ENCODE peak calls at places on chromosomes 13 and 19, in four cellular contexts. B is stimulated activated CD4-positive, alpha-beta T cell treated with anti-CD3 and anti-CD28 coated beads, Interleukin-4, amount 100 ng/mL, for 4 hours; C is epithelial cell of esophagus; Y is tibial nerve. P is an unnamed sample.
A peak's percentile ranks its signal among the peaks of the same experiment; 100 is the strongest.

GRCh38 chr19:40472516-40472915 is 5.7 kb downstream of the SPTBN4 start:
- DNase-seq in C (no peak), Y (no peak), B (no peak), P (no peak)

GRCh38 chr19:16429066-16429758 is 42.6 kb downstream of the EPS15L1 start:
- DNase-seq in Y (no peak), C (peak; percentile 86), B (no peak), P (no peak)

GRCh38 chr19:44706506-44707236 is 7.7 kb downstream of the CEACAM16 start:
- DNase-seq in C (no peak), Y (no peak), B (no peak), P (no peak)

GRCh38 chr19:43818500-43818899 is 8.6 kb upstream of the ZNF283 start:
- DNase-seq in Y (no peak), B (no peak), C (peak; percentile 94), P (no peak)

GRCh38 chr19:32363175-32363574 is 17.8 kb downstream of the ZNF507 start:
- DNase-seq in B (no peak), C (peak; percentile 76), Y (no peak), P (no peak)

GRCh38 chr13:75495938-75496337 is 14.0 kb upstream of the TBC1D4 start:
- DNase-seq in B (no peak), C (no peak), Y (no peak), P (no peak)

GRCh38 chr13:51825165-51825592 is 19.8 kb downstream of the TMEM272 start:
- DNase-seq in C (peak; percentile 25), B (no peak), Y (no peak), P (no peak)

GRCh38 chr13:48843630-48844380 is 131.9 kb upstream of the FNDC3A start:
- DNase-seq in Y (no peak), B (no peak), C (no peak), P (no peak)

GRCh38 chr13:43546260-43546659 is 240.5 kb downstream of the ENOX1 start:
- DNase-seq in C (no peak), B (no peak), Y (no peak), P (no peak)

GRCh38 chr19:35719402-35720162 is 1.8 kb downstream of the KMT2B start:
- DNase-seq in Y (no peak), C (no peak), B (no peak), P (no peak)

GRCh38 chr19:40466219-40467006 is at the start of gene SPTBN4:
- DNase-seq in B (peak; percentile 91), C (peak; percentile 5), Y (peak; percentile 21), P (no peak)

GRCh38 chr13:46588019-46588418 is 35.0 kb downstream of the LRCH1 start:
- DNase-seq in Y (no peak), C (no peak), B (no peak), P (no peak)

GRCh38 chr13:113508531-113509254 is 18.2 kb upstream of the DCUN1D2 start:
- DNase-seq in B (no peak), Y (no peak), C (no peak), P (no peak)

GRCh38 chr13:29511980-29512379 is 83.5 kb downstream of the SLC7A1 start:
- DNase-seq in Y (peak; percentile 84), C (no peak), B (no peak), P (no peak)

GRCh38 chr13:28031220-28031903 is 42.9 kb upstream of the URAD start:
- DNase-seq in B (no peak), C (no peak), Y (no peak), P (no peak)

GRCh38 chr13:45918597-45918996 is 67.0 kb upstream of the SIAH3 start:
- DNase-seq in Y (no peak), B (no peak), C (peak; percentile 48), P (no peak)

GRCh38 chr19:10780368-10780767 is 55.6 kb downstream of the TMED1 start:
- DNase-seq in C (peak; percentile 36), B (no peak), Y (peak; percentile 64), P (no peak)

GRCh38 chr13:20186771-20187170 is 6.0 kb downstream of the GJB2 start:
- DNase-seq in C (no peak), B (no peak), Y (no peak), P (no peak)

GRCh38 chr19:16934489-16934888 is 45.7 kb downstream of the F2RL3 start:
- DNase-seq in C (no peak), B (no peak), Y (no peak), P (no peak)

GRCh38 chr13:79581870-79582315 is 100.9 kb downstream of the NDFIP2 start:
- DNase-seq in C (peak; percentile 56), Y (no peak), B (no peak), P (peak; percentile 33)

GRCh38 chr19:16400911-16401675 is 70.7 kb downstream of the EPS15L1 start:
- DNase-seq in Y (no peak), B (peak; percentile 40), C (no peak), P (no peak)

GRCh38 chr13:98665638-98665995 is 86.9 kb downstream of the SLC15A1 start:
- DNase-seq in C (no peak), B (no peak), Y (no peak), P (no peak)

GRCh38 chr19:32809254-32809653 is 60.3 kb downstream of the SLC7A9 start:
- DNase-seq in Y (no peak), B (no peak), C (no peak), P (no peak)

GRCh38 chr19:14118165-14119051 is 846 bp upstream of the PRKACA start:
- DNase-seq in Y (peak; percentile 90), B (peak; percentile 35), C (peak; percentile 69), P (peak; percentile 60)

GRCh38 chr19:1112254-1113208 is 8.7 kb downstream of the GPX4 start:
- DNase-seq in B (no peak), Y (peak; percentile 68), C (peak; percentile 80), P (peak; percentile 31)

GRCh38 chr19:10001899-10002298 is 8.4 kb downstream of the COL5A3 start:
- DNase-seq in B (no peak), C (no peak), Y (no peak), P (no peak)

GRCh38 chr13:94093652-94094310 is 385.7 kb downstream of the DCT start:
- DNase-seq in Y (no peak), C (no peak), B (no peak), P (no peak)

GRCh38 chr19:44648536-44649370 is 5.0 kb downstream of the PVR start:
- DNase-seq in Y (no peak), C (peak; percentile 69), B (no peak), P (no peak)